ENCODE peak calls at places on chromosomes 7 and 10, in seven cellular contexts. F is left cardiac atrium, J is ELR, E is GM12892, N is A549, O is GM23248, I is mesenchymal stem cell. C is an unnamed sample.

GRCh38 chr10:70649526-70649925 is 22.8 kb upstream of the ADAMTS14 start:
- DNase-seq in F (no peak), J (peak), E (no peak), N (peak), O (peak), I (peak), C (no peak)

GRCh38 chr7:44496385-44496784 is 5.9 kb upstream of the NUDCD3 start:
- DNase-seq in F (no peak), J (no peak), E (no peak), N (no peak), O (no peak), I (no peak), C (no peak)

GRCh38 chr10:98030093-98030821 is at the start of gene CRTAC1:
- DNase-seq in F (peak), J (no peak), E (no peak), N (peak), O (peak), I (peak), C (peak)

GRCh38 chr10:10222288-10222945 is 795.3 kb upstream of the CELF2 start:
- DNase-seq in F (no peak), J (no peak), E (no peak), N (no peak), O (peak), I (peak), C (no peak)

GRCh38 chr7:124764847-124765400 is 668 bp downstream of the GPR37 start:
- DNase-seq in F (peak), J (peak), E (peak), N (no peak), O (no peak), I (no peak), C (no peak)

GRCh38 chr10:123704812-123705211 is 38.7 kb downstream of the GPR26 start:
- DNase-seq in F (no peak), J (no peak), E (no peak), N (no peak), O (no peak), I (no peak), C (no peak)

GRCh38 chr10:36195364-36195763 is 553.3 kb upstream of the FZD8 start:
- DNase-seq in F (no peak), J (no peak), E (no peak), N (no peak), O (no peak), I (no peak), C (no peak)

GRCh38 chr10:127386606-127387327 is 162.3 kb upstream of the NPS start:
- DNase-seq in F (no peak), J (no peak), E (no peak), N (no peak), O (no peak), I (no peak), C (no peak)

GRCh38 chr10:49273082-49273465 is 25.9 kb upstream of the C10orf71 start:
- DNase-seq in F (no peak), J (no peak), E (no peak), N (no peak), O (no peak), I (no peak), C (no peak)

GRCh38 chr10:73886625-73887024 is 12.3 kb upstream of the CAMK2G start:
- DNase-seq in F (no peak), J (peak), E (no peak), N (no peak), O (peak), I (peak), C (no peak)

GRCh38 chr10:102648889-102649752 is 4.8 kb downstream of the TRIM8 start:
- DNase-seq in F (no peak), J (no peak), E (no peak), N (no peak), O (peak), I (no peak), C (no peak)

GRCh38 chr10:13659887-13660544 is 73.3 kb downstream of the PRPF18 start:
- DNase-seq in F (peak), J (peak), E (peak), N (peak), O (peak), I (peak), C (peak)

GRCh38 chr10:117375360-117376147 is at the start of gene PDZD8:
- DNase-seq in F (peak), J (peak), E (peak), N (peak), O (peak), I (peak), C (peak)

GRCh38 chr7:113331155-113331898 is 213.0 kb upstream of the SMIM30 start:
- DNase-seq in F (peak), J (no peak), E (no peak), N (no peak), O (no peak), I (no peak), C (no peak)

GRCh38 chr10:10745281-10745680 is 272.4 kb upstream of the CELF2 start:
- DNase-seq in F (no peak), J (no peak), E (no peak), N (no peak), O (no peak), I (no peak), C (no peak)

C was measured in ACHN.